ENCODE peak calls at places on chromosomes 16 and 17, in six cellular contexts. W is mesothelial cell of epicardium; A is AG09319; Y is AG09309; E is omental fat pad; G is activated CD8-positive, alpha-beta T cell treated with anti-CD3 and anti-CD28 coated beads for 36 hours. J is an unnamed sample.

GRCh38 chr16:12468552-12468951 is 335.1 kb downstream of the CPPED1 start:
- DNase-seq in W (no peak), A (no peak), Y (no peak), E (no peak), G (no peak), J (no peak)

GRCh38 chr17:76204277-76204676 is 36.0 kb downstream of the RNF157 start:
- DNase-seq in W (no peak), A (no peak), Y (no peak), E (no peak), G (no peak), J (no peak)

GRCh38 chr16:68492501-68493411 is 44.4 kb upstream of the SMPD3 start:
- DNase-seq in W (no peak), A (no peak), Y (no peak), E (no peak), G (no peak), J (no peak)

GRCh38 chr16:49454426-49455180 is 81.0 kb downstream of the C16orf78 start:
- DNase-seq in W (no peak), A (no peak), Y (no peak), E (peak; percentile 8), G (no peak), J (no peak)

GRCh38 chr16:84451781-84452180 is 52.7 kb downstream of the MEAK7 start:
- DNase-seq in W (no peak), A (no peak), Y (no peak), E (peak; percentile 5), G (no peak), J (no peak)

GRCh38 chr17:21302711-21303425 is 18.4 kb downstream of the MAP2K3 start:
- DNase-seq in W (no peak), A (no peak), Y (no peak), E (no peak), G (no peak), J (peak; percentile 26)

GRCh38 chr16:66863707-66864106 is 16.6 kb upstream of the PDP2 start:
- DNase-seq in W (no peak), A (no peak), Y (no peak), E (no peak), G (no peak), J (no peak)

GRCh38 chr16:56193951-56194726 is 2.9 kb downstream of the GNAO1 start:
- DNase-seq in W (peak; percentile 87), A (no peak), Y (no peak), E (no peak), G (peak; percentile 82), J (peak; percentile 27)

GRCh38 chr16:15493416-15494181 is 59.2 kb downstream of the BMERB1 start:
- DNase-seq in W (no peak), A (peak; percentile 94), Y (peak; percentile 88), E (no peak), G (no peak), J (no peak)

GRCh38 chr16:80015566-80015965 is 415.0 kb upstream of the MAF start:
- DNase-seq in W (no peak), A (peak; percentile 12), Y (no peak), E (no peak), G (no peak), J (no peak)

GRCh38 chr16:14042706-14043105 is 28.4 kb upstream of the MRTFB start:
- DNase-seq in W (no peak), A (no peak), Y (no peak), E (no peak), G (no peak), J (no peak)

GRCh38 chr16:72455743-72456659 is 284.0 kb upstream of the PMFBP1 start:
- DNase-seq in W (no peak), A (no peak), Y (no peak), E (no peak), G (no peak), J (no peak)

GRCh38 chr16:27822529-27823437 is 240.7 kb downstream of the GSG1L start:
- DNase-seq in W (no peak), A (no peak), Y (no peak), E (no peak), G (no peak), J (no peak)

GRCh38 chr17:3770471-3770870 is 30.5 kb downstream of the ITGAE start:
- DNase-seq in W (no peak), A (no peak), Y (no peak), E (no peak), G (peak; percentile 88), J (peak; percentile 52)

GRCh38 chr17:80882926-80883685 is 108.5 kb upstream of the CHMP6 start:
- DNase-seq in W (no peak), A (no peak), Y (no peak), E (no peak), G (no peak), J (no peak)

GRCh38 chr17:35160354-35161201 is 13.0 kb downstream of the UNC45B start:
- DNase-seq in W (no peak), A (no peak), Y (no peak), E (no peak), G (peak; percentile 32), J (no peak)

GRCh38 chr16:27241658-27242057 is 26.9 kb downstream of the NSMCE1 start:
- DNase-seq in W (no peak), A (no peak), Y (no peak), E (no peak), G (no peak), J (no peak)

GRCh38 chr16:78489631-78490030 is 390.2 kb downstream of the WWOX start:
- DNase-seq in W (no peak), A (no peak), Y (no peak), E (no peak), G (no peak), J (no peak)

GRCh38 chr16:83066011-83066410 is 439.2 kb downstream of the CDH13 start:
- DNase-seq in W (no peak), A (no peak), Y (no peak), E (no peak), G (no peak), J (no peak)

GRCh38 chr17:78925234-78925633 is at the start of gene TIMP2:
- DNase-seq in W (peak; percentile 83), A (peak; percentile 68), Y (peak; percentile 49), E (peak; percentile 67), G (peak; percentile 77), J (peak; percentile 77)

GRCh38 chr16:80463776-80464175 is 77.0 kb upstream of the DYNLRB2 start:
- DNase-seq in W (no peak), A (no peak), Y (no peak), E (no peak), G (no peak), J (no peak)

GRCh38 chr17:2854662-2855061 is 58.4 kb downstream of the RAP1GAP2 start:
- DNase-seq in W (no peak), A (no peak), Y (no peak), E (no peak), G (no peak), J (no peak)

GRCh38 chr17:30922235-30922993 is 669 bp downstream of the ADAP2 start:
- DNase-seq in W (peak; percentile 23), A (no peak), Y (no peak), E (no peak), G (peak; percentile 7), J (peak; percentile 40)

GRCh38 chr16:57544129-57544653 is 1.7 kb downstream of the ADGRG5 start:
- DNase-seq in W (no peak), A (no peak), Y (no peak), E (peak; percentile 7), G (peak; percentile 46), J (peak; percentile 72)

GRCh38 chr17:7021993-7022778 is 664 bp upstream of the BCL6B start:
- DNase-seq in W (peak; percentile 65), A (no peak), Y (no peak), E (peak; percentile 64), G (peak; percentile 88), J (peak; percentile 86)

GRCh38 chr17:78609198-78609597 is 32.0 kb upstream of the DNAH17 start:
- DNase-seq in W (no peak), A (no peak), Y (no peak), E (no peak), G (no peak), J (no peak)

GRCh38 chr17:70202840-70203239 is 33.5 kb downstream of the KCNJ2 start:
- DNase-seq in W (no peak), A (no peak), Y (no peak), E (no peak), G (no peak), J (no peak)

GRCh38 chr17:2240541-2240940 is 63.0 kb downstream of the SMG6 start:
- DNase-seq in W (no peak), A (no peak), Y (no peak), E (no peak), G (no peak), J (no peak)

GRCh38 chr16:81172769-81173658 is 65.5 kb upstream of the BCO1 start:
- DNase-seq in W (no peak), A (no peak), Y (no peak), E (no peak), G (no peak), J (no peak)

DNA sequence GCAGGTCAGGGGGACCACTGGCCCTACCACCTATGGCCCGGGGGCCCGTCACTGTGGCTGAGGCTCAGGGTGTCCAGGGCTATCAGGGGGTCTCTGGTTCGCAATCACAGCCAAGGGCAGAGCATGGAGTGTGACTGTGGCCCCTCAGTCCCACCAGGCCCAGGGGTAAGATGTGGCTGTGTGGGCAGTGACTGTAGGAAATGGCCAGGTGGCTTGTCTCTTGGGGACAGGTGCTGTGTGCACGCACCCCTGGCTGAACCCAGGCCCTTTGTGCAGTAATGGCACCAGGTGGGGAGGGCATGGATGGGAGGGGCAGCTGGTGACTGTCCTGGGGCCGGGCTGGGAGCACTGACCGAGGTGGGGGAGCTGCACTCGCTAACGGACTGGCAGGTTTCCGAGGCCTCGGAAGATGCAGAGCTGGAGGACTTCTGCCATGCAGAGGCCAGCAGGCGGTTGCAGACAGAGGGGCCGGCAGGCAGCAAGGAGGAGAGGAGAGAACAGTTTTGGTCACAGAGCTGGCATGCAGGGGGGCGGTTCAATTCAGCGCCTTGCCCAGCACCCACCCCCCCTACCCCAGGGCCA is 18.8 kb downstream of the IL34 start:
- DNase-seq in W (no peak), A (no peak), Y (no peak), E (no peak), G (no peak), J (no peak)
- TF ChIP-seq CTCF in W (no peak), A (no peak), Y (no peak), E (no peak), G (no peak), J (no peak)

GRCh38 chr17:72858826-72859495 is 233.5 kb downstream of the SLC39A11 start:
- DNase-seq in W (no peak), A (no peak), Y (no peak), E (no peak), G (no peak), J (no peak)
- TF ChIP-seq CTCF in W (no peak), A (no peak), Y (no peak), E (no peak), G (no peak), J (no peak)

DNA sequence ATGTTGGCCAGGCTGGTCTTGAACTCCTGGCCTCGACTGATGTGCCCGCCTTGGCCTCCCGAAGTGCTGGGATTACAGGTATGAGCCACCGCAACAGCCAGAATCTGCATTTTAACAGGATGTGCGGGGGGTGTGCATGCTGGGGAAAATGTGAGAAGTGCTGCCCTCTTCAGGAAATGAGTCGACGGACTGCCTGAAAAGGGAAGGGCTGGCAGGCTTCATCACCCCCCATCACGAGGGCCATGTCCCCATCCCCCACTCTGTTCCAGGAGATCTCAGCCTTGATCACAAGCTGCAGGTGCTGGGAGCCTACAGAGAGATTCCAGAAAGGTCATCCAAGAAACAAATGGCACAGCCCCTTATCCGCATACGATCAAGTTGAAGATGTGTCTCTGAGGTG is 195.3 kb upstream of the RPL38 start:
- DNase-seq in W (no peak), A (no peak), Y (no peak), E (no peak), G (peak; percentile 65), J (no peak)
- TF ChIP-seq CTCF in W (no peak), A (no peak), Y (no peak), E (no peak), G (no peak), J (peak; percentile 33)

GRCh38 chr16:9232102-9232501 is 140.7 kb downstream of the HAPSTR1 start:
- DNase-seq in W (no peak), A (no peak), Y (no peak), E (no peak), G (no peak), J (no peak)
- TF ChIP-seq CTCF in W (no peak), A (no peak), Y (no peak), E (no peak), G (no peak), J (no peak)

J was measured in GM10248.